ENCODE peak calls at places on chromosome X, in eight cellular contexts. T is left lung; F is GM12865; U is astrocyte of the spinal cord; Y is adipocyte; G is A549; L is heart left ventricle; B is CD8-positive, alpha-beta memory T cell. M is an unnamed sample.

GRCh38 chrX:9312922-9313867 is 151.7 kb upstream of the TBL1X start:
- DNase-seq in L (peak), T (peak), B (peak), Y (no peak), U (no peak), G (peak), F (peak), M (no peak)

GRCh38 chrX:136880003-136880451 is 498 bp downstream of the RBMX start:
- DNase-seq in F (peak), G (peak), L (peak), Y (peak), U (no peak), B (peak), T (no peak), M (peak)

GRCh38 chrX:118727686-118728339 is 407 bp downstream of the IL13RA1 start:
- DNase-seq in Y (peak), F (no peak), B (peak), U (peak), T (peak), L (peak), G (no peak), M (peak)

GRCh38 chrX:48083212-48083611 is 11.8 kb upstream of the ZNF630 start:
- DNase-seq in Y (peak), T (no peak), U (peak), L (peak), F (peak), B (peak), G (peak), M (peak)

GRCh38 chrX:49269768-49270248 is at the start of gene PPP1R3F:
- DNase-seq in B (peak), G (no peak), Y (no peak), U (no peak), L (no peak), T (no peak), F (no peak), M (no peak)

GRCh38 chrX:40107291-40108083 is 9.7 kb upstream of the BCOR start:
- DNase-seq in B (no peak), L (peak), T (peak), U (no peak), G (peak), Y (peak), F (peak), M (peak)

GRCh38 chrX:80576815-80577533 is 156.7 kb downstream of the TENT5D start:
- DNase-seq in U (no peak), F (no peak), T (no peak), Y (no peak), B (no peak), L (no peak), G (no peak), M (peak)

GRCh38 chrX:130216312-130216711 is 44.5 kb downstream of the RAB33A start:
- DNase-seq in L (no peak), Y (no peak), B (no peak), F (peak), T (no peak), G (no peak), U (no peak), M (no peak)

GRCh38 chrX:40079572-40079971 is 18.2 kb downstream of the BCOR start:
- DNase-seq in G (no peak), F (no peak), L (no peak), U (no peak), B (no peak), Y (no peak), T (no peak), M (no peak)

GRCh38 chrX:12441376-12442128 is 303.3 kb downstream of the FRMPD4 start:
- DNase-seq in Y (peak), B (no peak), L (no peak), F (no peak), T (no peak), G (no peak), U (peak), M (peak)

GRCh38 chrX:133190877-133191738 is 27.0 kb downstream of the TFDP3 start:
- DNase-seq in L (no peak), Y (no peak), F (no peak), G (no peak), T (no peak), B (no peak), U (no peak), M (no peak)

GRCh38 chrX:133185938-133186337 is 32.2 kb downstream of the TFDP3 start:
- DNase-seq in T (no peak), L (no peak), G (no peak), B (no peak), F (no peak), Y (no peak), U (no peak), M (no peak)

GRCh38 chrX:133185119-133185518 is 33.0 kb downstream of the TFDP3 start:
- DNase-seq in B (no peak), T (no peak), F (no peak), Y (no peak), G (no peak), L (no peak), U (no peak), M (no peak)

GRCh38 chrX:133191739-133192039 is 26.5 kb downstream of the TFDP3 start:
- DNase-seq in L (no peak), Y (no peak), G (no peak), U (peak), F (no peak), T (no peak), B (no peak), M (no peak)

DNA sequence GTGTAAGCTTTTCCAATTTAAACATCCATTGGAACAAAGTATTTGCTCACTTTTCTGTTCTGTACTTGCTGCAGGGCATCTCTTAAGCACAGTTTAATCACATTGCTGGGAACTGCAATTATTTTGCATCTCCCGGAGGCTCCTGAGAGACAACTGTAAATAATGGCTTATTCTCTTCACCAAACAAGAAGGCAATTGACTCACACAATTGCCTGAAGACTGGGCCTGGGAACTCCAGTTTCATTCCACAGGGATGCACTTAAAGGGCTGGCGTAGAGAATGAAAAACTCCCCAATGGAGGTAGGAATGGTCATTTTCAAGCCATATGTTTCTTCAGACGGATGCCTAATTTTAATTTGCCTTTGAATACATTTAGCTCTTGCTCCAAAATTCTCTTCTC is 29.5 kb downstream of the TFDP3 start:
- DNase-seq in Y (no peak), L (no peak), T (no peak), F (no peak), U (no peak), B (no peak), G (no peak), M (no peak)
- H3K4me3 ChIP-seq in Y (no peak), L (no peak), T (no peak), F (no peak), U (no peak), B (no peak), G (no peak), M (no peak)

GRCh38 chrX:43866423-43866822 is 15.8 kb downstream of the MAOB start:
- DNase-seq in G (no peak), U (no peak), F (no peak), B (no peak), Y (no peak), T (no peak), L (no peak), M (no peak)

GRCh38 chrX:43870758-43871419 is 11.4 kb downstream of the MAOB start:
- DNase-seq in T (no peak), Y (no peak), L (peak), G (no peak), B (no peak), F (no peak), U (no peak), M (no peak)

GRCh38 chrX:43870011-43870410 is 12.2 kb downstream of the MAOB start:
- DNase-seq in G (no peak), F (no peak), B (no peak), L (no peak), Y (no peak), T (no peak), U (no peak), M (peak)

GRCh38 chrX:43865791-43866190 is 16.5 kb downstream of the MAOB start:
- DNase-seq in Y (no peak), U (no peak), F (no peak), B (no peak), T (no peak), G (no peak), L (no peak), M (no peak)

DNA sequence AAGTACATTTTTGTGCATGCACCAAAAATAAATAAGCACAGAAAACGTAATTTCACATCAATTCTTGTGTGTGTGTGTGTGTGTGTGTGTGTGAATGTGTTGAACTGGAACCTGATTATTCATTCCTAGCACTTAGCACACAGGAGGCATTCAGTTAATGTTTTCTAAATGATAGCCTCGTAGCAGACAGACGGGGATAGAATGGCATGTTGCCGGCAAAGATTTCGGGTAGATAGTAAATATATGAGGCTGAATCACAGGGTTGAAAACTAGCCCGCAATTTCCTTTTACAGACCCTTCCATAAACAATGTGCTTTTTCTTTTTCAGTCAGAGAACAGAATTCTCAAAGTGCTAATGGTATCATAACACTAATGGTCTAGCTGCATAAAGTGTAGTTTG is 13.5 kb downstream of the MAOB start:
- DNase-seq in U (no peak), F (no peak), Y (no peak), B (no peak), L (no peak), T (no peak), G (no peak), M (no peak)
- H3K4me3 ChIP-seq in U (no peak), F (no peak), Y (no peak), B (no peak), L (no peak), T (no peak), G (no peak), M (no peak)

GRCh38 chrX:103845165-103845653 is 13.2 kb upstream of the RAB9B start:
- DNase-seq in F (peak), L (peak), U (peak), B (peak), Y (peak), G (peak), T (no peak), M (peak)
- H3K4me3 ChIP-seq in F (no peak), L (no peak), U (no peak), B (no peak), Y (no peak), G (no peak), T (no peak), M (no peak)

GRCh38 chrX:53280703-53281320 is 572 bp downstream of the IQSEC2 start:
- DNase-seq in L (peak), F (no peak), U (peak), Y (peak), T (no peak), B (no peak), G (no peak), M (no peak)
- H3K4me3 ChIP-seq in L (peak), F (no peak), U (peak), Y (peak), T (peak), B (no peak), G (peak), M (peak)

GRCh38 chrX:140710710-140711109 is 1.2 kb downstream of the LINC00632 start:
- DNase-seq in Y (no peak), B (no peak), T (no peak), G (no peak), L (no peak), F (no peak), U (peak), M (no peak)

GRCh38 chrX:140712413-140713173 is 3.0 kb downstream of the LINC00632 start:
- DNase-seq in U (peak), F (peak), B (peak), G (peak), T (peak), L (peak), Y (peak), M (peak)

GRCh38 chrX:140709421-140709846 is at the start of gene LINC00632:
- DNase-seq in U (no peak), F (no peak), Y (no peak), G (no peak), T (no peak), L (no peak), B (no peak), M (no peak)

GRCh38 chrX:140715787-140716186 is 6.2 kb downstream of the LINC00632 start:
- DNase-seq in T (no peak), G (no peak), B (no peak), Y (peak), L (no peak), F (no peak), U (no peak), M (no peak)

GRCh38 chrX:140713174-140713539 is 3.6 kb downstream of the LINC00632 start:
- DNase-seq in Y (no peak), B (no peak), U (no peak), T (no peak), L (no peak), G (no peak), F (peak), M (no peak)
- H3K4me3 ChIP-seq in Y (peak), B (no peak), U (peak), T (no peak), L (peak), G (peak), F (no peak), M (no peak)

GRCh38 chrX:153667281-153667831 is 6.3 kb downstream of the PNCK start:
- DNase-seq in L (no peak), B (no peak), T (no peak), F (no peak), Y (no peak), G (no peak), U (no peak), M (no peak)
- H3K4me3 ChIP-seq in L (no peak), B (no peak), T (no peak), F (no peak), Y (no peak), G (peak), U (no peak), M (no peak)

GRCh38 chrX:17361620-17362019 is 13.4 kb upstream of the NHS start:
- DNase-seq in Y (peak), U (no peak), T (no peak), B (no peak), F (peak), G (peak), L (no peak), M (no peak)

GRCh38 chrX:17359500-17359899 is 15.5 kb upstream of the NHS start:
- DNase-seq in L (no peak), T (no peak), G (no peak), Y (no peak), U (peak), F (no peak), B (no peak), M (peak)

GRCh38 chrX:17355976-17356375 is 19.0 kb upstream of the NHS start:
- DNase-seq in T (no peak), L (no peak), B (no peak), Y (no peak), F (no peak), U (no peak), G (no peak), M (no peak)
- H3K4me3 ChIP-seq in T (no peak), L (no peak), B (no peak), Y (no peak), F (no peak), U (no peak), G (no peak), M (no peak)

GRCh38 chrX:57905141-57905540 is 5.1 kb downstream of the ZXDA start:
- DNase-seq in B (no peak), U (no peak), T (no peak), L (no peak), G (no peak), Y (peak), F (no peak), M (no peak)
- H3K4me3 ChIP-seq in B (no peak), U (no peak), T (no peak), L (peak), G (no peak), Y (peak), F (no peak), M (no peak)

DNA sequence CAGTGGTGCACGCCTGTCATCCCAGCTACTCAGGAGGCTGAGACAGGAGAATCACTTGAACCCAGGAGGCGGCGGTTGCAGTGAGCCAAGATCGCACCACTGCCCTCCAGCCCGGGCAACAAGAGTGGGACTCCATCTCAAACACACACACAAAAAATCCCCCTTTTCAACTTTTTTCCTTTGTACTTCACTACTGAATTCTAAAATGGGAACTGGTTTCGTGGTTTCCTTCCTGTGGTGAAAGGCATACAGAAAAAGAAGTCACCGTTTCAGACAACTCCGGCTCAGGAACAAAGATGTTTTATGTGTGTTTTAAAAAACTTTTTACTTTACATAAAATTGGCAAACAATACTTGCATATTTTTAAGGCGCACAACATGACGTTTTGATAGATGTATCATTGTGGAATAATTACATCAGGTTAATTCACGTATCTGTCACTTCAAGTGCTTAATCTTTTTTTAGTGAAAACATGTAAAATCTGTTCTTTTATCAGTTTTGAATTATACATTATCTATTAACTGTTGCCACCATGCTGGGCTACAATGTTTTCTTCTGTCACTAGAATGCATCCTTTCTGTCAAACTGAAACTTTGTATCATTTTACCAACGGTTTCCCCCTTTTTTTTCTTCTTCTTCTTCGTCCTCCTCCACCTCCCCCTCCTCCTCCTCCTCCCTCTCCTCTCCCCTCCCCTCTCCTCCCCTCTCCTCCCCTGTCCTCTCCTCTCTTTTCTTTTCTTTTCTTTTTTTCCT is 186.0 kb downstream of the CRLF2 start:
- DNase-seq in T (no peak), B (no peak), G (no peak), Y (no peak), F (peak), L (no peak), U (no peak), M (no peak)
- H3K4me3 ChIP-seq in T (no peak), B (no peak), G (no peak), Y (no peak), F (peak), L (no peak), U (no peak), M (no peak)

GRCh38 chrX:14871767-14872166 is 1.1 kb downstream of the FANCB start:
- DNase-seq in F (no peak), G (no peak), U (no peak), T (no peak), L (no peak), Y (no peak), B (no peak), M (no peak)
- H3K4me3 ChIP-seq in F (peak), G (no peak), U (peak), T (no peak), L (no peak), Y (no peak), B (no peak), M (no peak)

M was measured in cardiac muscle cell.